ENCODE peak calls at places on chromosome 6, in six cellular contexts. P is NAMALWA; G is skeletal muscle cell; U is activated CD4-positive, alpha-beta T cell treated with anti-CD3 and anti-CD28 coated beads for 1 hour; Q is hypothalamus; R is adipocyte. I is an unnamed sample.

GRCh38 chr6:47545223-47545622 is 67.6 kb downstream of the CD2AP start:
- DNase-seq in P (no peak), U (no peak), R (no peak), Q (no peak), G (no peak), I (no peak)

GRCh38 chr6:128118401-128118800 is 217.5 kb upstream of the THEMIS start:
- DNase-seq in R (peak), P (no peak), U (no peak), G (peak), Q (no peak), I (no peak)

GRCh38 chr6:86147311-86147710 is 504.6 kb upstream of the SYNCRIP start:
- DNase-seq in G (no peak), R (no peak), U (no peak), P (no peak), Q (no peak), I (no peak)

GRCh38 chr6:4265740-4266139 is 130.4 kb upstream of the ECI2 start:
- DNase-seq in Q (no peak), R (no peak), P (no peak), G (no peak), U (no peak), I (no peak)

GRCh38 chr6:90701146-90701781 is 114.4 kb upstream of the MAP3K7 start:
- DNase-seq in Q (no peak), P (peak), R (no peak), U (no peak), G (no peak), I (no peak)

GRCh38 chr6:15280023-15280422 is 34.2 kb downstream of the JARID2 start:
- DNase-seq in P (no peak), U (no peak), Q (no peak), R (peak), G (no peak), I (no peak)

GRCh38 chr6:153059757-153060156 is 57.2 kb upstream of the MTRF1L start:
- DNase-seq in P (no peak), Q (no peak), U (no peak), G (no peak), R (peak), I (no peak)

GRCh38 chr6:159726196-159726917 is 949 bp upstream of the WTAP start:
- DNase-seq in U (no peak), R (no peak), P (no peak), Q (no peak), G (no peak), I (peak)

GRCh38 chr6:137000825-137001224 is 43.9 kb downstream of the IL20RA start:
- DNase-seq in R (no peak), Q (no peak), P (no peak), U (no peak), G (no peak), I (no peak)

GRCh38 chr6:47188588-47189021 is 121.1 kb downstream of the TNFRSF21 start:
- DNase-seq in G (no peak), R (peak), U (no peak), P (no peak), Q (no peak), I (no peak)

GRCh38 chr6:143539723-143540122 is 28.2 kb upstream of the FUCA2 start:
- DNase-seq in P (no peak), U (no peak), R (no peak), G (no peak), Q (no peak), I (no peak)

GRCh38 chr6:13355969-13356368 is 27.6 kb upstream of the TBC1D7 start:
- DNase-seq in Q (no peak), R (no peak), G (no peak), P (peak), U (no peak), I (no peak)

GRCh38 chr6:154548130-154548830 is 37.8 kb upstream of the CNKSR3 start:
- DNase-seq in R (peak), Q (no peak), U (no peak), P (no peak), G (no peak), I (peak)

I was measured in hepatic stellate cell.